ENCODE peak calls at places on chromosomes 11 and 22, in four cellular contexts. C is thoracic aorta, O is mammary epithelial cell, X is cardiac muscle cell. R is an unnamed sample. For H3K4me1, the result is how much of the 10 kb centered on the place peaks cover.

GRCh38 chr11:17148536-17148935 is 59.2 kb downstream of the PIK3C2A start:
- DNase-seq in O (no peak), C (no peak), X (no peak), R (no peak)

GRCh38 chr11:10246991-10247390 is 47.0 kb downstream of the SBF2 start:
- DNase-seq in O (no peak), C (no peak), X (no peak), R (no peak)

GRCh38 chr11:75262436-75262835 is 21.9 kb downstream of the TPBGL start:
- DNase-seq in X (no peak), C (no peak), O (no peak), R (no peak)

GRCh38 chr11:117064275-117064674 is 34.0 kb downstream of the SIK3 start:
- DNase-seq in C (no peak), O (peak), X (no peak), R (no peak)

GRCh38 chr11:23473782-23474181 is 613.5 kb upstream of the CCDC179 start:
- DNase-seq in O (no peak), X (no peak), C (no peak), R (no peak)

GRCh38 chr22:26168934-26169311 is 339 bp upstream of the SEZ6L start:
- DNase-seq in C (no peak), X (no peak), O (no peak), R (no peak)

GRCh38 chr11:7606496-7606895 is 66.8 kb downstream of the CYB5R2 start:
- DNase-seq in C (no peak), O (no peak), X (no peak), R (no peak)

GRCh38 chr11:75185866-75186265 is 35.0 kb downstream of the SLCO2B1 start:
- DNase-seq in C (no peak), O (no peak), X (no peak), R (no peak)

GRCh38 chr11:76616676-76617552 is 53.6 kb downstream of the LRRC32 start:
- DNase-seq in X (no peak), O (no peak), C (no peak), R (no peak)

GRCh38 chr22:44574057-44574456 is 76.0 kb upstream of the RTL6 start:
- DNase-seq in O (peak), C (peak), X (no peak), R (peak)

GRCh38 chr22:30290679-30291333 is 1.5 kb upstream of the CASTOR1 start:
- DNase-seq in X (peak), O (peak), C (peak), R (peak)

GRCh38 chr11:125114518-125114917 is 3.1 kb upstream of the TMEM218 start:
- DNase-seq in O (no peak), C (no peak), X (no peak), R (no peak)

GRCh38 chr22:22878801-22879674 is 8.6 kb upstream of the IGLL5 start:
- DNase-seq in O (no peak), C (no peak), X (no peak), R (no peak)

GRCh38 chr22:36413022-36413770 is 25.4 kb upstream of the MYH9 start:
- DNase-seq in X (peak), C (no peak), O (no peak), R (no peak)

GRCh38 chr22:37626144-37626543 is 13.3 kb upstream of the SH3BP1 start:
- DNase-seq in C (peak), X (no peak), O (no peak), R (peak)
- TF ChIP-seq CTCF in C (peak), X (peak), O (no peak), R (no peak)

DNA sequence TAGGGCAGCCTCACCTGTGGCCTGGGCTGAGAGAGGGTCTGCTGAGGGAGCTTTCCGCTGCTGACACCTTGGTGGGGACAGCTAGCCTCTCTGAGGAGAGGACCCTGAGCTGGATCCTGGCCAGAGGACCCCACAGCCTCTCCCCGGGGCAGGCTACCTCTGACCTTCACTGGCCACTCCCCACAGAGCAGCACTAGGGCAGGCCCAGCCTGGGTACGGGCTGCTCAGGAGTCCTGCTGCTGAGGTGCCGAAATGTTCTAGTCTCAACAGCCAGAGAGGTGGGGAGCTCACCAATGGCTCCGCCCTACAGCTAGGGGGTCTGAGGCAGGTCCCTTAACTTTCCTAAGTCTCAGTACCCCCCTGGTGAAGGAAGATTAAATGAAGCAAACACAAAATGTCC is 47.5 kb downstream of the SGSM3 start:
- DNase-seq in X (no peak), C (no peak), O (no peak), R (no peak)
- H3K4me1 ChIP-seq in X (under half), C (under half), O (under half), R (under half)

GRCh38 chr11:65298131-65298535 is 16.5 kb upstream of the CDC42EP2 start:
- DNase-seq in O (no peak), C (no peak), X (no peak), R (peak)
- TF ChIP-seq CTCF in O (no peak), C (no peak), X (no peak), R (no peak)

DNA sequence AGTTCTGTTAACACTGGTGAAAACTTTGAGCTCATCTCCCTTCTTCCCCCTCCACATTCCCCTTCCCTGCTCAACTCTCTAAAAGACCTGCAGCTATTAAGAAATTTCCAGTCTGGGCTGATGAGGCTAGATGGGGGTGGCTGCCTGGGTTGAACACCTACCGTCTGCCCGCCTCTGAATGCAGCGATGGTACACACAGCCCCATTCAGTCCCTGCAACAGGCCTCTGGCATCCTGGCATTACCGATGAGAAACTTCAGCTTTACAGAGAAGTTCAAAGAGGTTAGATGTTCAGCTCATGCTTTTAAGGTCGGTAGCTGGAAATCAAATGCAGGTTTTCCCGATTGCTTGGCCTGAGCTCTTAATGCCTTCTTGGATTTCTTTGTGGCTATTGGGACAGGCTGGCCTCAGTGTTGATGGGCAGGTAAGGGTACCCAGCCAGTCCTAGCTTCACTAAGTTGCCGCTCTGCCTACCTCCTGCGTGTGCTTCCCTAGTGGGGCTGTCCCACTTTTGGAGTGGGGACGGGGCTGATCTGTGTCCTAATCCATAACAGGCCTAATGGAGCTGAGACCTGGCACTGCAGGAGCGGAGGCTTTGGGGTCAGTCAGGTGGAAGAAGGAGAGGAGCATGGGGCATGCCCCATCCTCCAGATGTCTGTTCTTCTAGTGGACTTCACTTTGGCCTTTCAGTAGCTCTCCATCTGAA is 49.1 kb downstream of the ZBTB16 start:
- DNase-seq in C (no peak), O (no peak), X (no peak), R (no peak)
- H3K4me1 ChIP-seq in C (half or more), O (under half), X (under half), R (under half)

DNA sequence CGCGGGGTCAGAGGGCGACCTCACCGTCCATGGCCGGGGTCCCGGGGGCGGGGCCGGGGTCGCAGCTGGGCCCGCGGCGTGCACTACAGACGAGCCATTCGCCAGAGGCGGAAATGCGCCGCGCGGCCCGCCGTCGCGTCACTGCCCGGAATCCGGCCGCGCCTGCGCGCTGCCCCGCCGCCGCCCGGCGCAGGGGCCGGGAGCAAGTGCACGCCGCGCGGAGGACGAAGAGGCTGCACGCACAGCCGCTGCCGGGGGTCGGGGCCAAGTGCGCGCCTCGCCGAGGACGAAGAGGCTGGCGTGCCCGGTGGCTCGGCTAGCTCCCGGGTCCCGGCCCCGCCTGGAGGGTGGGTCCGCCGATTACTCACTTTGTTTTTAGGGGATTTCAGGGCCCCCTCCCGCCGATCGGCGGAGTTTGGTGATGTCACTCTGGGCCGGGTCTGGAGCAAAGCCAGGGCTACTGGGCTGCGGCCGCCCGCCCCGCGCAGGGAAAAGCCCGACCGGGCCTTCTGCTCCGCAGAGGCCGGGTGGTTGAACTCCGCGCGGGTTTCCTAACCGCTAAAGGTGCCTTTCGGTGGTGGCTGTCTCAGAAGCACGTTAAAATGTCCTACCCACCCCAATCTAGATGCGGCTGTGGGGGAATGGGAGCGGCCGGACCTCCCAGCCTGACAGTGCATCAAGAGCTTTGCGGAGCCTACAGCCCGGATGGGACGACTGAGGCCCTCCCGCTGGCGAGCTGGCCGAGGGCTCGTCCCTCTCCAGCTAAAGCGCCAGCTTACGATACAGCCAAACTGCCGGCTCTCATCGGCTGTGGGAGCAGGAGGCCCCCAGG is at the start of gene RELA:
- DNase-seq in C (peak), O (peak), X (peak), R (peak)
- TF ChIP-seq CTCF in C (no peak), O (no peak), X (no peak), R (no peak)

GRCh38 chr22:46067159-46068111 is 82.9 kb upstream of the PPARA start:
- DNase-seq in O (peak), X (no peak), C (no peak), R (no peak)

GRCh38 chr22:46069518-46070214 is 80.7 kb upstream of the PPARA start:
- DNase-seq in X (no peak), O (peak), C (peak), R (peak)

GRCh38 chr22:46068908-46069481 is 81.3 kb upstream of the PPARA start:
- DNase-seq in C (no peak), O (peak), X (no peak), R (no peak)

GRCh38 chr22:46066691-46067090 is 83.6 kb upstream of the PPARA start:
- DNase-seq in C (no peak), O (peak), X (no peak), R (no peak)

GRCh38 chr22:46068176-46068907 is 82.0 kb upstream of the PPARA start:
- DNase-seq in O (no peak), C (no peak), X (no peak), R (no peak)
- H3K4me1 ChIP-seq in O (under half), C (under half), X (under half), R (under half)

GRCh38 chr11:70270877-70271634 is 566 bp downstream of the PPFIA1 start:
- DNase-seq in X (peak), O (peak), C (no peak), R (peak)
- TF ChIP-seq CTCF in X (no peak), O (peak), C (no peak), R (no peak)